ENCODE peak calls at places on chromosomes 16 and 17, in four cellular contexts. F is kidney tubule cell, Z is GDM1, I is NCI-H1436. S is an unnamed sample.

GRCh38 chr16:85291302-85292148 is 179.3 kb upstream of the CIBAR2 start:
- DNase-seq in F (no peak), I (no peak), Z (no peak), S (peak; percentile 23)

GRCh38 chr17:29789186-29790170 is 140.6 kb downstream of the SSH2 start:
- DNase-seq in Z (no peak), I (no peak), F (peak; percentile 24), S (no peak)

GRCh38 chr16:678858-679807 is 1.1 kb upstream of the STUB1 start:
- DNase-seq in I (peak; percentile 74), F (peak; percentile 64), Z (peak; percentile 45), S (no peak)

GRCh38 chr17:2240541-2240940 is 63.0 kb downstream of the SMG6 start:
- DNase-seq in I (no peak), Z (no peak), F (no peak), S (no peak)

GRCh38 chr16:69798466-69798865 is 36.3 kb downstream of the WWP2 start:
- DNase-seq in I (no peak), F (no peak), Z (no peak), S (no peak)

GRCh38 chr17:8275421-8276290 is 12.8 kb upstream of the RANGRF start:
- DNase-seq in I (no peak), F (no peak), Z (no peak), S (no peak)

GRCh38 chr16:84183572-84183875 is 3.3 kb downstream of the TAF1C start:
- DNase-seq in Z (no peak), I (no peak), F (no peak), S (no peak)

GRCh38 chr17:76370261-76370993 is 14.0 kb upstream of the SPHK1 start:
- DNase-seq in I (no peak), F (peak; percentile 95), Z (no peak), S (no peak)

GRCh38 chr16:54576776-54577175 is 290.2 kb upstream of the IRX3 start:
- DNase-seq in F (no peak), Z (no peak), I (no peak), S (no peak)

GRCh38 chr16:2752850-2753522 is 548 bp downstream of the SRRM2 start:
- DNase-seq in I (peak; percentile 66), F (peak; percentile 80), Z (peak; percentile 82), S (peak; percentile 76)

GRCh38 chr17:57957886-57958285 is 2.7 kb upstream of the CUEDC1 start:
- DNase-seq in Z (no peak), F (no peak), I (no peak), S (no peak)

GRCh38 chr16:1871974-1872635 is at the start of gene MEIOB:
- DNase-seq in I (no peak), F (peak; percentile 20), Z (no peak), S (no peak)

GRCh38 chr17:2174471-2175293 is 119.8 kb downstream of the HIC1 start:
- DNase-seq in Z (no peak), F (no peak), I (no peak), S (no peak)

GRCh38 chr17:60554377-60554788 is 28.3 kb upstream of the APPBP2 start:
- DNase-seq in Z (no peak), I (no peak), F (peak; percentile 79), S (no peak)

GRCh38 chr17:51860934-51861561 is 297.5 kb downstream of the CA10 start:
- DNase-seq in F (peak; percentile 49), I (peak; percentile 40), Z (no peak), S (peak; percentile 44)

GRCh38 chr17:78924481-78925151 is 571 bp downstream of the TIMP2 start:
- DNase-seq in F (peak; percentile 20), I (no peak), Z (no peak), S (no peak)

GRCh38 chr17:75084039-75084660 is 3.6 kb upstream of the SLC16A5 start:
- DNase-seq in F (peak; percentile 72), I (no peak), Z (no peak), S (no peak)

GRCh38 chr17:16853661-16854320 is 118.1 kb downstream of the TNFRSF13B start:
- DNase-seq in Z (no peak), F (no peak), I (no peak), S (no peak)

GRCh38 chr16:6016530-6017184 is 919.1 kb upstream of the EEF2KMT start:
- DNase-seq in Z (no peak), I (no peak), F (peak; percentile 58), S (peak; percentile 7)

GRCh38 chr17:63173903-63174302 is 207.9 kb downstream of the TANC2 start:
- DNase-seq in I (no peak), Z (no peak), F (no peak), S (no peak)

GRCh38 chr17:9672266-9672665 is 26.9 kb downstream of the USP43 start:
- DNase-seq in I (no peak), F (no peak), Z (no peak), S (no peak)

GRCh38 chr17:37605813-37606505 is 3.3 kb downstream of the SYNRG start:
- DNase-seq in Z (peak; percentile 10), I (no peak), F (no peak), S (no peak)

GRCh38 chr16:47731252-47731651 is 270.1 kb downstream of the PHKB start:
- DNase-seq in I (no peak), Z (no peak), F (peak; percentile 40), S (no peak)

GRCh38 chr16:60413969-60414368 is 1622.3 kb downstream of the CDH8 start:
- DNase-seq in F (no peak), I (no peak), Z (no peak), S (no peak)

GRCh38 chr17:4433515-4434031 is at the start of gene SPNS3:
- DNase-seq in Z (peak; percentile 85), I (no peak), F (no peak), S (peak; percentile 95)

GRCh38 chr16:25066747-25067631 is 44.6 kb upstream of the LCMT1 start:
- DNase-seq in F (peak; percentile 76), Z (peak; percentile 31), I (peak; percentile 69), S (peak; percentile 61)

GRCh38 chr17:9021158-9021984 is at the start of gene NTN1:
- DNase-seq in I (peak; percentile 3), F (peak; percentile 47), Z (peak; percentile 73), S (no peak)

GRCh38 chr16:86953631-86954465 is 363.3 kb downstream of the C16orf95 start:
- DNase-seq in I (no peak), F (no peak), Z (no peak), S (no peak)

GRCh38 chr16:19329932-19330331 is 44.4 kb downstream of the CLEC19A start:
- DNase-seq in Z (no peak), F (peak; percentile 76), I (no peak), S (no peak)

GRCh38 chr16:64253525-64253924 is 868.3 kb downstream of the CDH11 start:
- DNase-seq in F (no peak), Z (no peak), I (no peak), S (no peak)

GRCh38 chr17:7404737-7405412 is 978 bp upstream of the TMEM256 start:
- DNase-seq in Z (no peak), F (no peak), I (no peak), S (peak; percentile 2)

GRCh38 chr17:57463103-57463885 is 207.0 kb downstream of the MSI2 start:
- DNase-seq in F (peak; percentile 96), I (no peak), Z (no peak), S (no peak)

GRCh38 chr16:56610017-56610608 is 1.7 kb downstream of the MT2A start:
- DNase-seq in Z (no peak), I (no peak), F (peak; percentile 89), S (no peak)

GRCh38 chr17:73410586-73411329 is 99.0 kb upstream of the CDC42EP4 start:
- DNase-seq in F (no peak), I (no peak), Z (no peak), S (no peak)

GRCh38 chr17:37791434-37791833 is 46.6 kb upstream of the HNF1B start:
- DNase-seq in Z (peak; percentile 50), F (peak; percentile 94), I (no peak), S (no peak)

GRCh38 chr16:67672739-67673662 is 6.4 kb downstream of the C16orf86 start:
- DNase-seq in F (peak; percentile 79), Z (peak; percentile 4), I (peak; percentile 50), S (peak; percentile 84)

GRCh38 chr16:29925173-29925804 is 737 bp downstream of the KCTD13 start:
- DNase-seq in Z (no peak), I (no peak), F (no peak), S (no peak)

GRCh38 chr17:49459401-49459984 is 35.6 kb upstream of the NGFR start:
- DNase-seq in I (no peak), Z (no peak), F (no peak), S (no peak)

GRCh38 chr17:28380572-28380907 is 9.0 kb downstream of the SARM1 start:
- DNase-seq in Z (no peak), F (no peak), I (no peak), S (no peak)

GRCh38 chr16:85555549-85556455 is 57.3 kb upstream of the GSE1 start:
- DNase-seq in F (peak; percentile 48), I (peak; percentile 74), Z (peak; percentile 44), S (peak; percentile 40)

S was measured in HL-60.